ENCODE peak calls at places on chromosomes 5 and 9, in nine cellular contexts. O is foreskin fibroblast, V is lung, N is HFF-Myc, P is HCT116, E is spleen, Q is fibroblast of mammary gland, U is endodermal cell, X is keratinocyte. M is an unnamed sample.

GRCh38 chr5:137616046-137616445 is 116.9 kb upstream of the SPOCK1 start:
- DNase-seq in O (no peak), V (no peak), N (no peak), P (no peak), E (no peak), Q (no peak), U (peak), X (no peak), M (no peak)

GRCh38 chr5:115455241-115455640 is 89.3 kb downstream of the FEM1C start:
- DNase-seq in O (peak), V (no peak), N (no peak), P (no peak), E (no peak), Q (peak), U (no peak), X (no peak), M (no peak)

GRCh38 chr9:12657233-12657632 is 36.0 kb upstream of the TYRP1 start:
- DNase-seq in O (no peak), V (no peak), N (no peak), P (no peak), E (no peak), Q (no peak), U (no peak), X (no peak), M (no peak)

GRCh38 chr9:127066775-127067111 is 55.7 kb downstream of the ANGPTL2 start:
- DNase-seq in O (peak), V (no peak), N (no peak), P (no peak), E (no peak), Q (peak), U (no peak), X (no peak), M (no peak)

GRCh38 chr5:154265197-154265578 is 74.7 kb downstream of the GALNT10 start:
- DNase-seq in O (no peak), V (no peak), N (no peak), P (no peak), E (no peak), Q (no peak), U (no peak), X (no peak), M (no peak)

GRCh38 chr5:91469517-91470165 is 86.5 kb upstream of the ARRDC3 start:
- DNase-seq in O (peak), V (no peak), N (no peak), P (no peak), E (no peak), Q (peak), U (no peak), X (no peak), M (no peak)

GRCh38 chr5:180630426-180630825 is 19.0 kb downstream of the FLT4 start:
- DNase-seq in O (no peak), V (no peak), N (no peak), P (no peak), E (no peak), Q (no peak), U (no peak), X (no peak), M (no peak)

GRCh38 chr5:40052812-40053211 is 626.9 kb upstream of the PTGER4 start:
- DNase-seq in O (no peak), V (no peak), N (no peak), P (no peak), E (no peak), Q (no peak), U (no peak), X (peak), M (no peak)

GRCh38 chr5:32329395-32329834 is 16.7 kb upstream of the MTMR12 start:
- DNase-seq in O (peak), V (peak), N (no peak), P (peak), E (peak), Q (peak), U (peak), X (no peak), M (peak)

GRCh38 chr5:66337827-66338226 is 193.7 kb downstream of the SREK1 start:
- DNase-seq in O (no peak), V (no peak), N (no peak), P (no peak), E (no peak), Q (no peak), U (peak), X (no peak), M (no peak)

DNA sequence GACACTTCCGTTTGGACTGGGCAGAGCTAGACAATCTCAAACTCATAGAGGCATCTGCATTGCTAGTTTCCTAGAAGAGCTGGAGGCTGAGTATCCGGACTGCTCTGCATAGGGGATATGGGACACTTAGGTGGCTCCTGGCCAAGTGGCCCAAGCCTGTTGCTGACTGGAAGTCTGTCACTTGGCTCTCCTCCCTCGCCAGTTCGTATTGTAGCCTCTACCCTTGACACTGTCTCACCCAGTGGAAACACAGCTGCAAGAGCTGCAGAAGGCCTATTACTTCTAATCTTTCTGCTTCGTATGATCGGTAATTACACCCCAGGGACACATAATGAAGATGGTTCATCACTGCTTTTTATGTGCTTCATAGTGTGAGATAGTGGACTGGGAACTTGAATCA is 34.7 kb downstream of the ITGA1 start:
- DNase-seq in O (no peak), V (no peak), N (no peak), P (no peak), E (peak), Q (peak), U (no peak), X (no peak), M (no peak)
- H3K4me3 ChIP-seq in O (no peak), V (no peak), N (no peak), P (no peak), E (no peak), Q (no peak), U (no peak), X (no peak), M (no peak)

GRCh38 chr5:172835246-172836030 is 1.4 kb downstream of the ERGIC1 start:
- DNase-seq in O (no peak), V (no peak), N (no peak), P (no peak), E (peak), Q (peak), U (peak), X (no peak), M (no peak)

GRCh38 chr5:172833691-172834569 is at the start of gene ERGIC1:
- DNase-seq in O (peak), V (peak), N (no peak), P (peak), E (peak), Q (peak), U (peak), X (no peak), M (peak)

GRCh38 chr5:172833372-172833690 is 720 bp upstream of the ERGIC1 start:
- DNase-seq in O (no peak), V (no peak), N (no peak), P (no peak), E (no peak), Q (no peak), U (no peak), X (no peak), M (no peak)

GRCh38 chr5:172832383-172833315 is 1.4 kb upstream of the ERGIC1 start:
- DNase-seq in O (no peak), V (no peak), N (no peak), P (no peak), E (no peak), Q (peak), U (no peak), X (no peak), M (no peak)

GRCh38 chr5:172834570-172835245 is 657 bp downstream of the ERGIC1 start:
- DNase-seq in O (peak), V (no peak), N (no peak), P (no peak), E (peak), Q (no peak), U (peak), X (no peak), M (peak)
- TF ChIP-seq CTCF in O (no peak), V (no peak), N (no peak), P (no peak), E (no peak), Q (no peak), U (no peak), X (no peak), M (no peak)

GRCh38 chr5:150160448-150161069 is 4.9 kb upstream of the PDGFRB start:
- DNase-seq in O (peak), V (no peak), N (no peak), P (no peak), E (no peak), Q (no peak), U (no peak), X (no peak), M (no peak)
- H3K4me3 ChIP-seq in O (no peak), V (no peak), N (no peak), P (no peak), E (no peak), Q (no peak), U (no peak), X (no peak), M (no peak)

GRCh38 chr5:59800375-59800893 is 93.1 kb downstream of the PDE4D start:
- DNase-seq in O (no peak), V (no peak), N (no peak), P (no peak), E (no peak), Q (no peak), U (peak), X (no peak), M (no peak)
- TF ChIP-seq CTCF in O (no peak), V (no peak), N (no peak), P (no peak), E (peak), Q (no peak), U (peak), X (no peak), M (no peak)

M was measured in GM06990.